ENCODE peak calls at places on chromosomes 5 and 9, in six cellular contexts. N, D, E, F, C and X are unnamed samples.

GRCh38 chr5:157342822-157343402 is 77.0 kb downstream of the CYFIP2 start:
- DNase-seq in C (peak; percentile 22), N (no peak), F (no peak), D (peak; percentile 22), E (peak; percentile 23), X (peak; percentile 46)

GRCh38 chr9:130239741-130240241 is 25.8 kb upstream of the HMCN2 start:
- DNase-seq in E (no peak), C (no peak), F (no peak), D (no peak), N (no peak), X (no peak)

GRCh38 chr5:138503487-138504270 is 38.4 kb downstream of the EGR1 start:
- DNase-seq in C (peak; percentile 84), N (no peak), F (no peak), E (peak; percentile 34), D (peak; percentile 19), X (no peak)

GRCh38 chr5:159878988-159879471 is 37.3 kb upstream of the ADRA1B start:
- DNase-seq in N (peak; percentile 83), F (no peak), E (no peak), D (peak; percentile 56), C (peak; percentile 86), X (peak; percentile 51)

GRCh38 chr5:42919600-42919999 is 107.9 kb upstream of the SELENOP start:
- DNase-seq in F (no peak), D (no peak), C (no peak), E (no peak), N (no peak), X (no peak)

GRCh38 chr9:106588601-106589000 is 274.4 kb upstream of the ZNF462 start:
- DNase-seq in E (peak; percentile 18), F (no peak), N (no peak), C (no peak), D (no peak), X (no peak)

GRCh38 chr9:16921855-16922254 is 51.4 kb upstream of the BNC2 start:
- DNase-seq in C (peak; percentile 33), F (no peak), E (peak; percentile 7), N (no peak), D (no peak), X (no peak)

GRCh38 chr9:133934512-133935221 is 57.5 kb downstream of the VAV2 start:
- DNase-seq in F (peak; percentile 7), E (no peak), C (peak; percentile 62), D (no peak), N (no peak), X (no peak)

GRCh38 chr9:28883209-28883608 is 1309.9 kb upstream of the C9orf72 start:
- DNase-seq in D (no peak), F (no peak), C (no peak), N (no peak), E (no peak), X (no peak)

GRCh38 chr5:61167382-61167781 is 5.1 kb upstream of the SMIM15 start:
- DNase-seq in E (no peak), F (no peak), N (no peak), C (peak; percentile 70), D (peak; percentile 28), X (no peak)

GRCh38 chr9:8224381-8224791 is 424.8 kb upstream of the DMAC1 start:
- DNase-seq in D (no peak), F (no peak), E (no peak), N (no peak), C (peak; percentile 48), X (no peak)

GRCh38 chr5:144205141-144205551 is 34.5 kb downstream of the KCTD16 start:
- DNase-seq in C (peak; percentile 63), F (no peak), D (no peak), N (peak; percentile 55), E (no peak), X (no peak)

GRCh38 chr5:342501-343460 is 21.3 kb downstream of the AHRR start:
- DNase-seq in N (no peak), C (no peak), F (no peak), E (no peak), D (no peak), X (no peak)

GRCh38 chr5:93421987-93422391 is 159.0 kb downstream of the NR2F1-AS1 start:
- DNase-seq in N (no peak), D (no peak), E (no peak), F (no peak), C (no peak), X (no peak)

GRCh38 chr9:82495884-82496777 is 507.6 kb downstream of the SPATA31D1 start:
- DNase-seq in D (no peak), N (no peak), E (no peak), C (peak; percentile 42), F (no peak), X (no peak)

GRCh38 chr9:5500441-5501235 is 9.7 kb upstream of the PDCD1LG2 start:
- DNase-seq in F (no peak), E (no peak), C (peak; percentile 65), N (no peak), D (no peak), X (no peak)

GRCh38 chr5:479566-480319 is 36.8 kb downstream of the EXOC3 start:
- DNase-seq in N (no peak), C (no peak), E (no peak), F (no peak), D (no peak), X (no peak)

GRCh38 chr9:35619800-35620158 is 1.6 kb upstream of the CD72 start:
- DNase-seq in F (no peak), E (no peak), C (no peak), D (no peak), N (peak; percentile 25), X (no peak)

GRCh38 chr9:132167192-132167591 is 5.3 kb downstream of the NTNG2 start:
- DNase-seq in D (no peak), C (no peak), E (no peak), F (no peak), N (no peak), X (no peak)

GRCh38 chr5:157266286-157267007 is 524 bp downstream of the CYFIP2 start:
- DNase-seq in N (no peak), F (peak; percentile 66), C (no peak), D (peak; percentile 66), E (no peak), X (peak; percentile 50)

GRCh38 chr5:173809014-173809413 is 79.1 kb upstream of the CPEB4 start:
- DNase-seq in D (no peak), E (no peak), F (no peak), N (no peak), C (no peak), X (no peak)

DNA sequence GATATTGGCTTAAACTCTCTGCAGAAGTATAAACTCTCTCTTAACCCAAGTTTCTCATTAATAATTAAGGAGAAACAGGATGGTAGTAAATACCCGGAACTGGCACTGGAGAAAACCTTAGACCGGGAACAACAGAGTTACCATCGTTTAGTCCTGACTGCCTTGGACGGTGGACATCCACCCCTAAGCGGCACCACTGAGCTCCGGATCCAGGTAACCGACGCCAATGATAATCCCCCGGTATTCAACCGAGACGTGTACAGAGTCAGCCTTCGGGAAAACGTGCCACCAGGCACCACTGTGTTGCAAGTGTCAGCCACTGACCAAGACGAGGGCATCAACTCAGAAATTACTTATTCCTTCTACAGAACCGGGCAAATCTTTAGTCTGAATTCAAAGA is 861 bp downstream of the PCDHGB5 start:
- DNase-seq in C (no peak), F (no peak), D (no peak), E (no peak), N (no peak), X (no peak)
- H3K4me3 ChIP-seq in C (peak overlapping the region; percentile 27), F (no peak overlapping the region), D (no peak overlapping the region), E (no peak overlapping the region), N (no peak overlapping the region), X (no peak overlapping the region)

GRCh38 chr9:136980669-136981478 is 1.9 kb upstream of the LCNL1 start:
- DNase-seq in F (peak; percentile 14), D (no peak), C (no peak), E (no peak), N (no peak), X (no peak)

GRCh38 chr9:136979769-136980587 is 2.7 kb downstream of the PTGDS start:
- DNase-seq in N (no peak), E (no peak), F (peak; percentile 20), C (no peak), D (no peak), X (no peak)

GRCh38 chr9:136978865-136979544 is 1.7 kb downstream of the PTGDS start:
- DNase-seq in C (no peak), D (no peak), F (no peak), E (no peak), N (no peak), X (no peak)

GRCh38 chr9:136977223-136978072 is at the start of gene PTGDS:
- DNase-seq in N (no peak), D (no peak), F (no peak), C (no peak), E (no peak), X (no peak)

DNA sequence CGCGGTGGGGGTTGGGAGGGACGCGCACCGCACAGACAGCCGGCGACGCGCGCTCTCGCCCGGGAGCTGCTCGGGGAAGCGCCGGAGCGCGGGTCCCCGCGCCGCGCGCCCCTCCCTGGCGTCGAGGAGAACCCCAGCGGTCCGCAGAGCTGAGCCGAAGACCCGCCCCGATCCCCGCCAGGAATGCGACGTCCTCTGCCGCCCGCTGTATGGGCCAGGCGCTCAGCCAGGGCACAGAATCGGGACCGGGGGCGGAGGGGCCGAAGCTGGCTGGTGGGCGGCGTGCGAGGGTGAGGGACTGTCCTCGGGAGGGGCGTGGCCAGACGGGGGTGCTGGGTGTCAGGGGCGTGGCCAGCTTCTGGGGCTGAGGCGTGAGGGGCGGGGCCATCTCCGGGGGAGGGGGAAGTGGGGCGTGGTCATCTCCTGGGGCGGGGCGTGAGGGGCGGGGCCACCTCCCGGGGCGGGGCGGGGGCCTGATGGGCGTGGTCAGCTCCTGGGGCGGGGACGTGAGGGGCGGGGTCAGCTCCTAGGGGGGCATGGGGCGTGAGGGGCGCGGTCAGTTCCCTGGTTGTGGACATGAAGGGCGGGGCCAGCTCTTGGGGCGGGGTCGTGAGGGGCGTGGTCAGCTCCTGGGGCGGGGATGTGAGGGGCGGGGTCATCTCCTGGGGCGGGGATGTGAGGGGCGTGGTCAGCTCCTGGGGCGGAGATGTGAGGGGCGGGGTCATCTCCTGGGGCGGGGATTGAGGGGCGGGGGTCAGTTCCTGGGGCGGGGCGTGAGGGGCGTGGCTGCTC is 965 bp downstream of the PTGDS start:
- DNase-seq in E (no peak), F (peak; percentile 72), C (peak; percentile 32), N (peak; percentile 85), D (peak; percentile 65), X (peak; percentile 77)
- TF ChIP-seq CTCF in E (no peak), F (no peak), C (no peak), N (no peak), D (no peak), X (no peak)

DNA sequence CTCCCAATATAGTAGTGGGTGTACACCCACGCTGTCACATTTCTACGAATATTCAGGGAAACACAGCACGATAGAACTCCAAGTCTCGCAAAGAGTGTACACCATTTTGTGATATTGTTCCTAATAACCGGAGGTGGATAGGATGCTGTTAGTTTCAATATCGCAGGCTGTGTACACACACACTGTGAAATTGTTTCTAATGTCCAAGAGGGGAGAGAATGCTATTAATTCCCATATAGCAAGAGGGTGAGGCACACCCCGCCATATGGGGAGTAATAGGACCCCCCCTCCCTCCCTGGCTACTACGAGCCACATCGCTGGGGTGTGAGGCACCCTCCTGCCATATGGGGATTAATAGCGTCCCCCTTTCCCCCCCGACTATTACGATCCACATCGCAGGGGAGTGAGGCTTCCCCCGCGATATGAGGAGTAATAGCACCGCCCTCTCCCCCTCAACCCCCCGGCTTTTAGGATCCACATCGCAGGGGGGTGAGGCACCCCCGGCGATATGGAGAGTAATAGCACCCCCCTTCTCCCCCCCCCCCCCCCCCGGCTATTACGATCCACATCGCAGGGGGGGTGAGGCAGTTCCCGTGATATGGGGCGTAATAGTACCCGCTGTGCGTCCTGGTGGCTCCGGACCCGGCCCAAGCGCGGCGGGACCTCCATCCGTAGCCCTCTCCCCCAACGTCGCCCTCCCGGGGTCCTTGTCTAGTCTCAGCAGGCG is 565 bp upstream of the STK32A start:
- DNase-seq in E (no peak), C (no peak), D (no peak), F (no peak), N (no peak), X (no peak)
- H3K4me3 ChIP-seq in E (no peak overlapping the region), C (peak overlapping the region; percentile 67), D (peak overlapping the region; percentile 29), F (no peak overlapping the region), N (peak overlapping the region; percentile 62), X (no peak overlapping the region)

GRCh38 chr5:72692273-72692672 is 124.2 kb upstream of the TNPO1 start:
- DNase-seq in E (no peak), C (peak; percentile 17), D (no peak), N (no peak), F (no peak), X (peak; percentile 3)
- TF ChIP-seq CTCF in E (no peak), C (no peak), D (no peak), N (no peak), F (no peak), X (no peak)